ENCODE peak calls at places on chromosomes 11 and 22, in eight cellular contexts. One of them, this sample, is unnamed.

GRCh38 chr11:115930886-115931537 is 426.8 kb upstream of the CADM1 start:
- DNase-seq in progenitor cell of endocrine pancreas: no peak
- DNase-seq in glomerular endothelial cell: no peak
- DNase-seq in AG08396: no peak
- DNase-seq in foreskin fibroblast: no peak
- DNase-seq in RCC 7860: peak
- DNase-seq in right cardiac atrium: no peak
- DNase-seq in 8988T: no peak
- DNase-seq in this sample: no peak

GRCh38 chr22:45831394-45831793 is 145.6 kb downstream of the WNT7B start:
- DNase-seq in progenitor cell of endocrine pancreas: no peak
- DNase-seq in glomerular endothelial cell: no peak
- DNase-seq in AG08396: no peak
- DNase-seq in foreskin fibroblast: peak
- DNase-seq in RCC 7860: no peak
- DNase-seq in right cardiac atrium: no peak
- DNase-seq in 8988T: no peak
- DNase-seq in this sample: no peak

GRCh38 chr22:50224071-50224470 is 20.8 kb downstream of the TUBGCP6 start:
- DNase-seq in progenitor cell of endocrine pancreas: no peak
- DNase-seq in glomerular endothelial cell: no peak
- DNase-seq in AG08396: no peak
- DNase-seq in foreskin fibroblast: no peak
- DNase-seq in RCC 7860: no peak
- DNase-seq in right cardiac atrium: peak
- DNase-seq in 8988T: no peak
- DNase-seq in this sample: no peak

GRCh38 chr11:108985611-108986279 is 320.9 kb downstream of the DDX10 start:
- DNase-seq in progenitor cell of endocrine pancreas: no peak
- DNase-seq in glomerular endothelial cell: no peak
- DNase-seq in AG08396: peak
- DNase-seq in foreskin fibroblast: peak
- DNase-seq in RCC 7860: peak
- DNase-seq in right cardiac atrium: no peak
- DNase-seq in 8988T: no peak
- DNase-seq in this sample: no peak

GRCh38 chr22:31818481-31819392 is 64.9 kb downstream of the DEPDC5 start:
- DNase-seq in progenitor cell of endocrine pancreas: no peak
- DNase-seq in glomerular endothelial cell: no peak
- DNase-seq in AG08396: peak
- DNase-seq in foreskin fibroblast: peak
- DNase-seq in RCC 7860: peak
- DNase-seq in right cardiac atrium: no peak
- DNase-seq in 8988T: no peak
- DNase-seq in this sample: no peak

GRCh38 chr11:19551454-19551853 is 161.2 kb upstream of the NAV2 start:
- DNase-seq in progenitor cell of endocrine pancreas: no peak
- DNase-seq in glomerular endothelial cell: no peak
- DNase-seq in AG08396: no peak
- DNase-seq in foreskin fibroblast: no peak
- DNase-seq in RCC 7860: no peak
- DNase-seq in right cardiac atrium: no peak
- DNase-seq in 8988T: no peak
- DNase-seq in this sample: no peak

GRCh38 chr22:25898707-25899365 is 156.8 kb downstream of the MYO18B start:
- DNase-seq in progenitor cell of endocrine pancreas: no peak
- DNase-seq in glomerular endothelial cell: no peak
- DNase-seq in AG08396: no peak
- DNase-seq in foreskin fibroblast: no peak
- DNase-seq in RCC 7860: peak
- DNase-seq in right cardiac atrium: no peak
- DNase-seq in 8988T: no peak
- DNase-seq in this sample: no peak

GRCh38 chr22:49549256-49549655 is 278.4 kb downstream of the BRD1 start:
- DNase-seq in progenitor cell of endocrine pancreas: no peak
- DNase-seq in glomerular endothelial cell: no peak
- DNase-seq in AG08396: no peak
- DNase-seq in foreskin fibroblast: no peak
- DNase-seq in RCC 7860: no peak
- DNase-seq in right cardiac atrium: no peak
- DNase-seq in 8988T: no peak
- DNase-seq in this sample: peak

GRCh38 chr11:124724854-124725718 is 14.7 kb upstream of the NRGN start:
- DNase-seq in progenitor cell of endocrine pancreas: no peak
- DNase-seq in glomerular endothelial cell: no peak
- DNase-seq in AG08396: no peak
- DNase-seq in foreskin fibroblast: no peak
- DNase-seq in RCC 7860: peak
- DNase-seq in right cardiac atrium: peak
- DNase-seq in 8988T: no peak
- DNase-seq in this sample: peak

GRCh38 chr22:21054046-21054713 is 8.4 kb downstream of the LRRC74B start:
- DNase-seq in progenitor cell of endocrine pancreas: no peak
- DNase-seq in glomerular endothelial cell: no peak
- DNase-seq in AG08396: no peak
- DNase-seq in foreskin fibroblast: no peak
- DNase-seq in RCC 7860: no peak
- DNase-seq in right cardiac atrium: no peak
- DNase-seq in 8988T: no peak
- DNase-seq in this sample: no peak

GRCh38 chr11:271316-271715 is 6.9 kb upstream of the NLRP6 start:
- DNase-seq in progenitor cell of endocrine pancreas: no peak
- DNase-seq in glomerular endothelial cell: no peak
- DNase-seq in AG08396: no peak
- DNase-seq in foreskin fibroblast: no peak
- DNase-seq in RCC 7860: no peak
- DNase-seq in right cardiac atrium: peak
- DNase-seq in 8988T: no peak
- DNase-seq in this sample: no peak

GRCh38 chr22:25354456-25354855 is 135.0 kb downstream of the CRYBB2 start:
- DNase-seq in progenitor cell of endocrine pancreas: no peak
- DNase-seq in glomerular endothelial cell: no peak
- DNase-seq in AG08396: no peak
- DNase-seq in foreskin fibroblast: no peak
- DNase-seq in RCC 7860: no peak
- DNase-seq in right cardiac atrium: no peak
- DNase-seq in 8988T: no peak
- DNase-seq in this sample: no peak

GRCh38 chr22:25903294-25903693 is 161.3 kb downstream of the MYO18B start:
- DNase-seq in progenitor cell of endocrine pancreas: no peak
- DNase-seq in glomerular endothelial cell: no peak
- DNase-seq in AG08396: no peak
- DNase-seq in foreskin fibroblast: no peak
- DNase-seq in RCC 7860: no peak
- DNase-seq in right cardiac atrium: no peak
- DNase-seq in 8988T: no peak
- DNase-seq in this sample: no peak

GRCh38 chr11:7088921-7089320 is at the start of gene RBMXL2:
- DNase-seq in progenitor cell of endocrine pancreas: no peak
- DNase-seq in glomerular endothelial cell: no peak
- DNase-seq in AG08396: no peak
- DNase-seq in foreskin fibroblast: peak
- DNase-seq in RCC 7860: no peak
- DNase-seq in right cardiac atrium: peak
- DNase-seq in 8988T: no peak
- DNase-seq in this sample: peak

This sample was measured in left ventricle myocardium superior.